ENCODE peak calls at places on chromosomes 16 and 17, in seven cellular contexts. B is HCT116, P is GM12878, L is SK-N-SH, O is H1, N is K562, R is HepG2. J is an unnamed sample.

GRCh38 chr16:57091200-57091989 is 988 bp upstream of the CPNE2 start:
- DNase-seq in B (peak), P (no peak), L (peak), O (peak), N (no peak), R (peak), J (no peak)

GRCh38 chr17:29193146-29193545 is 12.9 kb upstream of the MYO18A start:
- DNase-seq in B (no peak), P (no peak), L (no peak), O (no peak), N (no peak), R (no peak), J (no peak)

GRCh38 chr17:42530952-42531454 is 5.0 kb upstream of the NAGLU start:
- DNase-seq in B (no peak), P (no peak), L (no peak), O (no peak), N (no peak), R (peak), J (no peak)

GRCh38 chr16:4570688-4571321 is 14.7 kb downstream of the C16orf96 start:
- DNase-seq in B (no peak), P (no peak), L (no peak), O (peak), N (no peak), R (no peak), J (no peak)

GRCh38 chr17:49425004-49425286 is 10.3 kb upstream of the PHB1 start:
- DNase-seq in B (no peak), P (no peak), L (no peak), O (no peak), N (no peak), R (no peak), J (no peak)

GRCh38 chr17:12958786-12959185 is 59.0 kb downstream of the ELAC2 start:
- DNase-seq in B (no peak), P (no peak), L (no peak), O (no peak), N (no peak), R (no peak), J (no peak)

GRCh38 chr16:11024333-11025053 is 80.1 kb downstream of the CLEC16A start:
- DNase-seq in B (peak), P (no peak), L (no peak), O (no peak), N (no peak), R (peak), J (no peak)

GRCh38 chr17:27471321-27472269 is 15.3 kb downstream of the KSR1 start:
- DNase-seq in B (peak), P (peak), L (no peak), O (no peak), N (no peak), R (no peak), J (no peak)

GRCh38 chr17:45234641-45235040 is 13.0 kb downstream of the FMNL1 start:
- DNase-seq in B (no peak), P (no peak), L (peak), O (no peak), N (peak), R (peak), J (peak)

GRCh38 chr17:56185491-56185890 is 32.2 kb downstream of the ANKFN1 start:
- DNase-seq in B (no peak), P (no peak), L (no peak), O (no peak), N (no peak), R (no peak), J (no peak)

GRCh38 chr17:54992797-54993639 is 24.5 kb downstream of the STXBP4 start:
- DNase-seq in B (peak), P (no peak), L (peak), O (no peak), N (peak), R (peak), J (peak)

GRCh38 chr16:85853641-85854545 is 45.1 kb upstream of the IRF8 start:
- DNase-seq in B (no peak), P (no peak), L (no peak), O (no peak), N (no peak), R (no peak), J (no peak)

GRCh38 chr16:80844368-80844767 is 40.0 kb upstream of the CDYL2 start:
- DNase-seq in B (no peak), P (no peak), L (no peak), O (no peak), N (no peak), R (no peak), J (no peak)

GRCh38 chr16:66483689-66484452 is 56.8 kb downstream of the BEAN1 start:
- DNase-seq in B (peak), P (no peak), L (peak), O (peak), N (peak), R (peak), J (peak)

GRCh38 chr16:80027007-80027965 is 426.7 kb upstream of the MAF start:
- DNase-seq in B (no peak), P (peak), L (no peak), O (peak), N (peak), R (peak), J (peak)

GRCh38 chr17:78940241-78940640 is 15.1 kb upstream of the TIMP2 start:
- DNase-seq in B (no peak), P (no peak), L (no peak), O (no peak), N (no peak), R (no peak), J (no peak)

GRCh38 chr17:2867441-2868424 is 71.5 kb downstream of the RAP1GAP2 start:
- DNase-seq in B (no peak), P (no peak), L (no peak), O (no peak), N (no peak), R (peak), J (no peak)

GRCh38 chr16:7921360-7921759 is 588.7 kb downstream of the RBFOX1 start:
- DNase-seq in B (no peak), P (no peak), L (no peak), O (peak), N (no peak), R (no peak), J (peak)

GRCh38 chr16:49856741-49857330 is 924 bp upstream of the ZNF423 start:
- DNase-seq in B (peak), P (no peak), L (peak), O (no peak), N (peak), R (peak), J (peak)

GRCh38 chr16:68081796-68082567 is 3.2 kb upstream of the NFATC3 start:
- DNase-seq in B (no peak), P (no peak), L (no peak), O (no peak), N (no peak), R (no peak), J (no peak)

GRCh38 chr16:85137323-85138072 is 25.2 kb upstream of the CIBAR2 start:
- DNase-seq in B (no peak), P (no peak), L (peak), O (no peak), N (peak), R (peak), J (peak)

GRCh38 chr16:54657058-54657708 is 273.5 kb upstream of the IRX5 start:
- DNase-seq in B (peak), P (no peak), L (no peak), O (no peak), N (no peak), R (no peak), J (no peak)

GRCh38 chr17:48588519-48588918 is 1.5 kb downstream of the HOXB3 start:
- DNase-seq in B (no peak), P (no peak), L (no peak), O (no peak), N (no peak), R (no peak), J (no peak)

GRCh38 chr17:43698678-43699437 is 37.1 kb upstream of the MEOX1 start:
- DNase-seq in B (no peak), P (no peak), L (no peak), O (no peak), N (no peak), R (no peak), J (no peak)

GRCh38 chr16:4288148-4288921 is 15.5 kb upstream of the TFAP4 start:
- DNase-seq in B (no peak), P (no peak), L (peak), O (no peak), N (peak), R (peak), J (peak)

GRCh38 chr16:54493594-54493993 is 207.0 kb upstream of the IRX3 start:
- DNase-seq in B (no peak), P (no peak), L (no peak), O (no peak), N (no peak), R (no peak), J (no peak)

GRCh38 chr17:15048933-15049539 is 216.1 kb downstream of the PMP22 start:
- DNase-seq in B (no peak), P (no peak), L (no peak), O (no peak), N (no peak), R (no peak), J (no peak)

DNA sequence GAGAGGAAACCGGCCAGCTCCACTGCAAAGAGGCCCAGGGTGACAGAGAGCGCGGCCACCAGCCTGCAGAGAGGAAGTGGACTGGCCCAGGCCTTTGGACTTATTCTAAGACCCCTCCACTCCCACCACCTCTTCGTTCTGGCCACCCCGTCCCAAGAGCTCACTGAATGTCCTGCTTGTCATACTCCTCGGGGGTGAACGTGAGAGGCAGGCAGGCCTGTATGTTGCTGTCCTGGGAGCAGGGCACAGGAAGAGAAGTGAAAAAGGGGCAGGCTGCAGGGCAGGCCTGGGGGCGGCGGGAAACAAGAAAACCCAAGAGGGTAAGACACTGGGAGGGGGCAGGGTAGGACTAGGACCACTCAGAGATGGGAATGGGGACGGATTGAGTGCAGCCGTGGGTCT is 384 bp downstream of the TMEM107 start:
- DNase-seq in B (no peak), P (no peak), L (no peak), O (no peak), N (no peak), R (no peak), J (no peak)
- TF ChIP-seq JUND in B (no peak), P (no peak), L (no peak), O (no peak), N (no peak), R (no peak), J (no peak)

GRCh38 chr16:88375236-88376052 is 7.3 kb upstream of the ZNF469 start:
- DNase-seq in B (no peak), P (no peak), L (peak), O (no peak), N (no peak), R (no peak), J (no peak)
- TF ChIP-seq JUND in B (no peak), P (no peak), L (no peak), O (no peak), N (no peak), R (no peak), J (no peak)

DNA sequence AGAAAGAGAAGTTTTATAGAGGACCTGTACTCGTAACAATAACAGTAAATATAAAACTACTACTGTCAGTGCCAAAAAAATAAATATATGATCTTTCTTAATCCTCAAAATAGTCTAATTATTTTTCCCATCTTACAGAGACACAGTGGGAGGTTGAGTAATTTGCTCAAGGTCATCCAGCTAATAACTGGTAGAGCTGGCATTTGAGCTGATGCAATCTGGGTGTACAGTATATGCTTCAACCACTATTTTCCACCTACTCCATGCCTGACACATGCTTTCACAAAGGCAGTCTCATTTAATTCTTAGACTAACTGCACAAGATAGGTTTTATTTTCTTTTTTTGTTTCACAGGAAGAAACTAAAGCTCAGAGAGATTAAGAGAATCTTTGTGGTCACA is 33.6 kb downstream of the PIGL start:
- DNase-seq in B (no peak), P (no peak), L (no peak), O (no peak), N (no peak), R (peak), J (no peak)
- TF ChIP-seq JUND in B (no peak), P (no peak), L (no peak), O (no peak), N (no peak), R (no peak), J (no peak)

GRCh38 chr16:73230651-73231050 is 182.7 kb upstream of the ZFHX3 start:
- DNase-seq in B (no peak), P (no peak), L (peak), O (no peak), N (no peak), R (no peak), J (no peak)

GRCh38 chr16:73232555-73233422 is 184.9 kb upstream of the ZFHX3 start:
- DNase-seq in B (peak), P (no peak), L (peak), O (peak), N (no peak), R (peak), J (no peak)

GRCh38 chr16:73231969-73232554 is 184.1 kb upstream of the ZFHX3 start:
- DNase-seq in B (no peak), P (no peak), L (peak), O (no peak), N (no peak), R (no peak), J (no peak)

GRCh38 chr16:73233423-73233762 is 185.5 kb upstream of the ZFHX3 start:
- DNase-seq in B (no peak), P (no peak), L (no peak), O (no peak), N (no peak), R (no peak), J (no peak)

DNA sequence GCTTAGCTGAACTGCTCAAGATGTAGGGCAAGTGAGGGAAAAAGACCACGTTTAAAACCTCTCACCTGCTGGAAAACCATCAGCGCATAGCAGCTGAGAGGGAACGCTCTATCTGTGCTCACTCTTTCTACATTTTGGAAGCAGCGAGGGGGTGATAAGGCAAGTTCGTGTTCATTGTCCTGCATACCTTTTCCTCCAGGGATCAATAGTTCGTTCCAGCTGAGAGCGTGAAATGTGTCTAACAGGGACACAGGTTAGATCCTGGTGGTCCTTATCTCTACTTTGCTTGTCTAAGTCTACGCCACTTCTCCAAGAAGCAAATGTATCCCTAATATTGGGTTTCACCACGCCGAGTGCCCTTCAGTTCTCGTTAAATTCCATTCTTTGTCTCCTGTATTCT is 183.5 kb upstream of the ZFHX3 start:
- DNase-seq in B (no peak), P (no peak), L (no peak), O (no peak), N (no peak), R (no peak), J (no peak)
- TF ChIP-seq JUND in B (no peak), P (no peak), L (no peak), O (no peak), N (no peak), R (no peak), J (no peak)

DNA sequence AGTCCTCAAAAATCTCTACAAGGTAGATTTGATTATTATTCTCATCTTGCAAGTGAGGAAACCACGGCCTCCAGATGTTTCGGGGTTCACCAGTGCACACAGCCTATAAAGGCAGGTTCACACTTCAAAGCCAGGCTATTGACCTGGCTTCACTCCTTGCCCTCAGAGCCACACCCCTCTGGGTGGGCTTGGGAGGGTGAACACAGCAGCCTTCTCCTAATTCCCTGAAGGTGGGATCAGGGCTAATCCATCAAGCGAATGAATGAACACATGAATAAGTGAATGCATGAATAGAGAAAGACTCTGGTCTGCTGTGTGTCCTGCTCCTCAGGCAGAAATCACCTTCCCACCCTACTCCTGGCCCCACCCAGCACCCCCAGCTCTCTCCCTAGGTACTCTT is 139.0 kb downstream of the CYLD start:
- DNase-seq in B (no peak), P (no peak), L (no peak), O (no peak), N (no peak), R (no peak), J (no peak)
- TF ChIP-seq JUND in B (no peak), P (no peak), L (no peak), O (no peak), N (no peak), R (no peak), J (no peak)

GRCh38 chr17:18246880-18247612 is 11.5 kb downstream of the FLII start:
- DNase-seq in B (no peak), P (no peak), L (peak), O (peak), N (peak), R (no peak), J (peak)
- TF ChIP-seq JUND in B (no peak), P (no peak), L (no peak), O (no peak), N (no peak), R (no peak), J (no peak)

GRCh38 chr16:88705746-88706287 is 391 bp downstream of the RNF166 start:
- DNase-seq in B (no peak), P (no peak), L (no peak), O (no peak), N (no peak), R (no peak), J (no peak)
- TF ChIP-seq JUND in B (no peak), P (no peak), L (no peak), O (no peak), N (no peak), R (no peak), J (no peak)

J was measured in T47D.